ENCODE peak calls at places on chromosomes 7 and 10, in five cellular contexts. N, A, E, T and K are unnamed samples.

GRCh38 chr10:89466599-89467035 is 52.2 kb downstream of the IFIT5 start:
- DNase-seq in N (no peak), A (no peak), E (peak), T (peak), K (peak)

GRCh38 chr7:73303546-73303945 is 5.1 kb downstream of the NSUN5 start:
- DNase-seq in N (no peak), A (no peak), E (no peak), T (no peak), K (no peak)

GRCh38 chr7:102426268-102427031 is 6.9 kb upstream of the ORAI2 start:
- DNase-seq in N (no peak), A (no peak), E (no peak), T (no peak), K (no peak)

GRCh38 chr7:24851791-24852190 is 94.5 kb upstream of the GSDME start:
- DNase-seq in N (no peak), A (no peak), E (no peak), T (no peak), K (no peak)

GRCh38 chr7:57203161-57203791 is 71.0 kb upstream of the ZNF479 start:
- DNase-seq in N (no peak), A (no peak), E (no peak), T (no peak), K (no peak)

GRCh38 chr10:110651044-110651958 is 7.2 kb downstream of the RBM20 start:
- DNase-seq in N (no peak), A (peak), E (no peak), T (no peak), K (no peak)

GRCh38 chr7:16504019-16504418 is 22.6 kb upstream of the LRRC72 start:
- DNase-seq in N (no peak), A (no peak), E (no peak), T (no peak), K (peak)

GRCh38 chr7:129376778-129377700 is 57.2 kb upstream of the STRIP2 start:
- DNase-seq in N (no peak), A (no peak), E (no peak), T (no peak), K (peak)

GRCh38 chr10:73969224-73969811 is 28.6 kb upstream of the VCL start:
- DNase-seq in N (no peak), A (no peak), E (no peak), T (no peak), K (no peak)

GRCh38 chr10:75070478-75071163 is 40.8 kb upstream of the SAMD8 start:
- DNase-seq in N (no peak), A (no peak), E (no peak), T (no peak), K (no peak)

GRCh38 chr10:46557319-46558140 is 1.1 kb upstream of the GPRIN2 start:
- DNase-seq in N (peak), A (no peak), E (peak), T (no peak), K (peak)

GRCh38 chr10:46530249-46531186 is 25.9 kb downstream of the GPRIN2 start:
- DNase-seq in N (peak), A (peak), E (no peak), T (peak), K (no peak)

GRCh38 chr7:25732771-25733217 is 419.2 kb upstream of the NFE2L3 start:
- DNase-seq in N (no peak), A (peak), E (no peak), T (no peak), K (no peak)

GRCh38 chr7:158802535-158803199 is 26.6 kb downstream of the ESYT2 start:
- DNase-seq in N (no peak), A (no peak), E (no peak), T (no peak), K (no peak)

GRCh38 chr7:139230484-139230773 is 608 bp upstream of the UBN2 start:
- DNase-seq in N (no peak), A (no peak), E (no peak), T (no peak), K (no peak)

GRCh38 chr7:99679400-99680191 is at the start of gene CYP3A5:
- DNase-seq in N (peak), A (no peak), E (no peak), T (peak), K (peak)

GRCh38 chr10:109676703-109677102 is 246.6 kb downstream of the XPNPEP1 start:
- DNase-seq in N (no peak), A (no peak), E (no peak), T (no peak), K (no peak)

GRCh38 chr7:70655694-70656093 is 476.2 kb upstream of the GALNT17 start:
- DNase-seq in N (no peak), A (no peak), E (no peak), T (no peak), K (no peak)

GRCh38 chr10:62735464-62736188 is 68.9 kb upstream of the ADO start:
- DNase-seq in N (no peak), A (no peak), E (no peak), T (no peak), K (no peak)

GRCh38 chr10:100618091-100618615 is 82.4 kb downstream of the HIF1AN start:
- DNase-seq in N (no peak), A (no peak), E (no peak), T (no peak), K (no peak)

GRCh38 chr10:60270426-60270825 is 119.2 kb downstream of the ANK3 start:
- DNase-seq in N (no peak), A (no peak), E (no peak), T (no peak), K (no peak)

GRCh38 chr7:24158976-24159375 is 125.0 kb upstream of the NPY start:
- DNase-seq in N (no peak), A (no peak), E (no peak), T (no peak), K (no peak)

GRCh38 chr10:86048571-86048970 is 318.0 kb downstream of the GRID1 start:
- DNase-seq in N (no peak), A (no peak), E (no peak), T (no peak), K (no peak)

GRCh38 chr10:124588736-124589451 is 127.3 kb downstream of the LHPP start:
- DNase-seq in N (peak), A (peak), E (peak), T (peak), K (no peak)

GRCh38 chr10:93945814-93946213 is 47.9 kb upstream of the PLCE1 start:
- DNase-seq in N (no peak), A (no peak), E (no peak), T (no peak), K (no peak)

GRCh38 chr7:55573526-55573925 is 1.2 kb upstream of the VOPP1 start:
- DNase-seq in N (no peak), A (no peak), E (no peak), T (no peak), K (no peak)

GRCh38 chr10:20990604-20991003 is 93.5 kb upstream of the NEBL start:
- DNase-seq in N (no peak), A (no peak), E (no peak), T (no peak), K (no peak)

GRCh38 chr7:38195804-38196595 is 18.0 kb downstream of the STARD3NL start:
- DNase-seq in N (no peak), A (no peak), E (no peak), T (no peak), K (no peak)

GRCh38 chr7:2635810-2636701 is 4.3 kb downstream of the TTYH3 start:
- DNase-seq in N (peak), A (peak), E (peak), T (peak), K (no peak)

GRCh38 chr10:100516847-100517246 is 2.8 kb downstream of the SEC31B start:
- DNase-seq in N (no peak), A (no peak), E (no peak), T (no peak), K (no peak)

GRCh38 chr10:106705576-106706526 is 458.7 kb downstream of the SORCS1 start:
- DNase-seq in N (peak), A (peak), E (peak), T (peak), K (peak)

GRCh38 chr7:85908051-85908450 is 721.2 kb upstream of the SEMA3D start:
- DNase-seq in N (no peak), A (no peak), E (no peak), T (no peak), K (no peak)

GRCh38 chr10:13950543-13950939 is 363.8 kb downstream of the PRPF18 start:
- DNase-seq in N (no peak), A (no peak), E (no peak), T (no peak), K (no peak)

GRCh38 chr10:107865691-107866090 is 701.2 kb upstream of the SORCS1 start:
- DNase-seq in N (no peak), A (no peak), E (no peak), T (no peak), K (no peak)
- TF ChIP-seq CTCF in N (no peak), A (no peak), E (no peak), T (no peak), K (no peak)

DNA sequence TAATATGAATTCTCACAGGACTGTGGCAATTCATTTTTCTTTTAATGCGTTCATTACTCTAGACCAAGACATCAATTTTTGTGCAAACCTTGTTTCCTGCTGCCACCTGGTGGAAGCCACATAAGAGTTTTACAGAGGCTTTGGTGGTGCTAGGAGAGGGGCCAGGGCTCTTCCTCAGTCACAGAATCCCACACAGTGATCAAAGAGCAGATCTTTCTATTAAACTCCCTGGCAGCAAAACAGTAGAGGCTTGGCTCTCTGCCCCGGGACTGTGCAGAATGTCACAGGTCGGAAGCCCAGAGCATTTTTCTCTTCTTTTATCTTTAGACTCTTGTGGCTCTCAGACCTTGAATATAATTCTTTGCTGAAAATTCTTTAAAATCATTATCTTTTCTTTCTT is 506.4 kb upstream of the C7orf33 start:
- DNase-seq in N (peak), A (peak), E (peak), T (peak), K (peak)
- TF ChIP-seq CTCF in N (peak), A (peak), E (peak), T (peak), K (no peak)

GRCh38 chr7:127566242-127566641 is 19.2 kb downstream of the GCC1 start:
- DNase-seq in N (no peak), A (no peak), E (no peak), T (no peak), K (no peak)

DNA sequence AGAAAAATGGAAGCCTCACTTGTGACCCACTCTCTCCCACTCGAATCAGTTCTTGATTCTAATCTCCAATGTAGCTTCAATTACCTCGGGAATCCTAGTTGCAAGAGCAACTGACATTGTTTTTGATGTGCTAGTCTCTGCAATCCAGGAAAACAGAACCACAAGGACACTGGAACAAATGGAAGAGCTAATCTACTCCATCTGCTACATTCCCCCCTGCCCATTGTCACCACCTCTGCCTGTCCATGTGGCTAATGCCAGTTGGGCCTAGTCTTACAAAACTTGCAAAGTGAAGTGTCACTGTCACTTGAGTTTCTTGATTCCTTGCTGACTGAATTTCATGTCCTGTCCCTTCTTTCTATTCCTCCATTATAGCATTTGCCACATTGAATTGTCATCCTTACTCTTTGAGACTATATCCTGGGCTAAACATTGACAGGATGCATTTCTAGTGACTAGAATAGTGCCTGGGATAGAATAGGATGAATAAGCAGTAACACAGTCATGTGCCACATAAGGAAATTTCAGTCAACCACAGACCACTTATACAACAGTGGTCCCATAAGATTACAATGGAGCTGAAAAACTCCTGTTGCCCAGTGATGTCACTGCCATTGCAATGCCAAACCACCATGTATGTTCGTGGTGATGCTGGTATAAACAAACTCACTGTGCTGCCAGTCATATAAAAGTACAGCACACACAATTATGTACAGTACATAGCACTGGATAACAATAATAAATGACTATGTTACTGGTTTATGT is 13.5 kb downstream of the GCC1 start:
- DNase-seq in N (no peak), A (no peak), E (no peak), T (no peak), K (no peak)
- TF ChIP-seq CTCF in N (no peak), A (no peak), E (no peak), T (no peak), K (no peak)

DNA sequence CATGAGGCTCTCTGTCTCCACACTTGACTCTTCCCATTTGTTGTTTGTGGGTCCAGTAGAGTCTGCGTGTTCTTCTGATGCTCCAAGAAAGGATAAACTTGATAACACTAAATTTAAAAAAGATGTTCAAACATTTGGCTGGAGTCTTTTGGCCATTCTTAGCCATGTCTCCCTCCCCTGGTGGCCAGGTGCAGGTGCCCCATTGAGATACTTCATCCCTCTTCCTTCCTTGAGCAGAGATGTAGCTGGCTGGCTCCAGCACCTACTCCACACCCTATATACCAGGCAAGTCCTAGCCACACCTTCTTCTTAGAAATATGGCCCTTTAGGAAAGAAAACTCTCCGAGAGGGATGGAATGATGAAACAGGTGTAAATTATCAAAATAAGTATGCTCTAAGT is 103.2 kb upstream of the GJD4 start:
- DNase-seq in N (no peak), A (no peak), E (no peak), T (no peak), K (no peak)
- TF ChIP-seq CTCF in N (no peak), A (no peak), E (no peak), T (no peak), K (no peak)

GRCh38 chr10:7054915-7055314 is 355.9 kb downstream of the SFMBT2 start:
- DNase-seq in N (no peak), A (no peak), E (no peak), T (no peak), K (no peak)
- TF ChIP-seq CTCF in N (no peak), A (peak), E (no peak), T (no peak), K (no peak)

GRCh38 chr10:132004052-132004451 is 22.3 kb upstream of the BNIP3 start:
- DNase-seq in N (no peak), A (no peak), E (no peak), T (no peak), K (no peak)

GRCh38 chr10:132003286-132003924 is 21.7 kb upstream of the BNIP3 start:
- DNase-seq in N (no peak), A (no peak), E (no peak), T (no peak), K (no peak)

GRCh38 chr10:131998845-131999681 is 17.3 kb upstream of the BNIP3 start:
- DNase-seq in N (no peak), A (no peak), E (no peak), T (no peak), K (no peak)

GRCh38 chr10:132002004-132002403 is 20.3 kb upstream of the BNIP3 start:
- DNase-seq in N (no peak), A (no peak), E (no peak), T (no peak), K (no peak)

GRCh38 chr10:132001238-132001977 is 19.7 kb upstream of the BNIP3 start:
- DNase-seq in N (no peak), A (no peak), E (peak), T (no peak), K (peak)
- TF ChIP-seq CTCF in N (peak), A (no peak), E (no peak), T (no peak), K (no peak)

GRCh38 chr7:142739927-142740492 is 9.3 kb upstream of the PRSS1 start:
- DNase-seq in N (no peak), A (no peak), E (no peak), T (no peak), K (no peak)
- TF ChIP-seq CTCF in N (peak), A (no peak), E (no peak), T (no peak), K (no peak)

GRCh38 chr10:6044060-6044459 is 18.1 kb downstream of the IL2RA start:
- DNase-seq in N (no peak), A (no peak), E (no peak), T (no peak), K (no peak)
- TF ChIP-seq CTCF in N (no peak), A (no peak), E (no peak), T (no peak), K (no peak)

DNA sequence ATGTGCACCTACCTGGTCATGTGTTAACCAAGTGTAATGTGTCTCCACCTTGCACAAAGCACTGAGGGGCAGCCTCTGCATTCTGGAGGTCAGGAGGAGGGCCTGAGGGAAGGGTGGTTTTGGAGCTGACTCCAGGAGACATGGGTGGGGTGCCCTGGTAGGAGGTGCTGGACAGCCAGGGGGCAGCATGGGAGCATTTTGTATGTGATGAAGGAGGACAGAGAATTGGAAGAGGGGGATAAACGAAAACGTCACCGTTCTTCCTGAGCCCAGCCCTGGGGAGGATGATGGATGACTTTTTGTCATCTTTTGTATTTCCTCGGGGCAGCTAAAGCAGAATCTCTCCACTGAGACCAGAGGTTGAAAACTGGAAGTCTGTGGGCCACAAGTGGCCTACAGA is 242.3 kb downstream of the VTI1A start:
- DNase-seq in N (no peak), A (peak), E (no peak), T (peak), K (peak)
- TF ChIP-seq CTCF in N (peak), A (no peak), E (no peak), T (peak), K (peak)

GRCh38 chr10:48503293-48503911 is 101.5 kb downstream of the ARHGAP22 start:
- DNase-seq in N (no peak), A (no peak), E (peak), T (no peak), K (no peak)

GRCh38 chr10:48506147-48506917 is 98.5 kb downstream of the ARHGAP22 start:
- DNase-seq in N (no peak), A (no peak), E (peak), T (peak), K (peak)

GRCh38 chr10:48504141-48504885 is 100.6 kb downstream of the ARHGAP22 start:
- DNase-seq in N (no peak), A (no peak), E (peak), T (no peak), K (no peak)

GRCh38 chr10:48507494-48507893 is 97.4 kb downstream of the ARHGAP22 start:
- DNase-seq in N (no peak), A (no peak), E (no peak), T (no peak), K (no peak)

GRCh38 chr10:48505394-48506112 is 99.3 kb downstream of the ARHGAP22 start:
- DNase-seq in N (no peak), A (no peak), E (no peak), T (no peak), K (peak)
- TF ChIP-seq CTCF in N (no peak), A (no peak), E (no peak), T (peak), K (no peak)